ENCODE peak calls at places on chromosomes 1 and 21, in seven cellular contexts. P, F, A, I, U, S and K are unnamed samples.

GRCh38 chr1:66517959-66518358 is 16.0 kb upstream of the SGIP1 start:
- DNase-seq in A (no peak), I (no peak), P (no peak), U (no peak), F (no peak), S (no peak), K (no peak)

GRCh38 chr1:102879439-102879993 is 228.8 kb downstream of the COL11A1 start:
- DNase-seq in S (no peak), U (peak), I (no peak), A (peak), F (no peak), P (no peak), K (no peak)

GRCh38 chr1:5565281-5565680 is 426.9 kb downstream of the NPHP4 start:
- DNase-seq in A (no peak), P (no peak), I (no peak), U (no peak), F (no peak), S (no peak), K (no peak)

GRCh38 chr1:68429233-68429804 is 20.4 kb downstream of the RPE65 start:
- DNase-seq in I (no peak), P (no peak), U (no peak), S (no peak), A (no peak), F (no peak), K (no peak)

GRCh38 chr21:42171091-42172053 is 47.6 kb upstream of the ABCG1 start:
- DNase-seq in P (no peak), F (peak), A (peak), U (no peak), S (peak), I (no peak), K (no peak)

GRCh38 chr1:59083946-59084865 is 212.7 kb upstream of the FGGY start:
- DNase-seq in F (no peak), P (no peak), U (no peak), S (no peak), A (peak), I (no peak), K (peak)

GRCh38 chr1:227884370-227885134 is 63.2 kb downstream of the WNT9A start:
- DNase-seq in I (peak), P (peak), U (no peak), F (peak), S (no peak), A (no peak), K (no peak)

GRCh38 chr1:153699116-153699515 is 20.6 kb downstream of the NPR1 start:
- DNase-seq in I (no peak), U (no peak), A (peak), P (no peak), F (no peak), S (no peak), K (no peak)

GRCh38 chr1:22753396-22754083 is 42.9 kb downstream of the EPHB2 start:
- DNase-seq in S (no peak), A (no peak), I (peak), U (no peak), F (no peak), P (no peak), K (no peak)

GRCh38 chr21:33266784-33267135 is 593 bp downstream of the IL10RB start:
- DNase-seq in F (peak), I (no peak), U (no peak), A (no peak), P (peak), S (no peak), K (peak)

GRCh38 chr1:38786040-38786436 is 73.5 kb downstream of the RRAGC start:
- DNase-seq in U (no peak), P (no peak), S (no peak), F (no peak), A (no peak), I (no peak), K (no peak)

GRCh38 chr1:157948547-157949152 is 44.8 kb upstream of the KIRREL1 start:
- DNase-seq in S (peak), A (peak), F (no peak), P (peak), I (no peak), U (no peak), K (peak)

GRCh38 chr1:35062518-35063196 is 16.5 kb upstream of the ZMYM1 start:
- DNase-seq in I (no peak), A (peak), F (no peak), P (no peak), U (no peak), S (peak), K (no peak)

GRCh38 chr1:111346089-111346885 is 55.6 kb downstream of the CHIA start:
- DNase-seq in U (no peak), F (peak), A (peak), I (peak), S (peak), P (peak), K (peak)

GRCh38 chr1:50645147-50645546 is 221.9 kb upstream of the DMRTA2 start:
- DNase-seq in U (no peak), F (no peak), I (no peak), P (no peak), A (no peak), S (no peak), K (no peak)

GRCh38 chr1:39501666-39502065 is 10.2 kb downstream of the BMP8A start:
- DNase-seq in U (no peak), A (peak), P (no peak), S (no peak), I (no peak), F (no peak), K (no peak)

GRCh38 chr1:19310061-19310460 is 1.9 kb downstream of the AKR7A2 start:
- DNase-seq in I (no peak), A (no peak), S (no peak), U (no peak), P (no peak), F (no peak), K (no peak)

GRCh38 chr1:200302192-200302892 is 107.5 kb downstream of the ZNF281 start:
- DNase-seq in U (no peak), A (peak), P (peak), S (peak), I (no peak), F (peak), K (peak)

GRCh38 chr1:97053275-97053674 is 331.7 kb downstream of the PTBP2 start:
- DNase-seq in I (no peak), A (no peak), U (no peak), S (no peak), F (no peak), P (no peak), K (no peak)

GRCh38 chr1:97046765-97047411 is 325.3 kb downstream of the PTBP2 start:
- DNase-seq in I (no peak), F (no peak), P (no peak), U (no peak), S (no peak), A (no peak), K (no peak)

GRCh38 chr1:97051823-97052222 is 330.2 kb downstream of the PTBP2 start:
- DNase-seq in A (no peak), S (no peak), U (no peak), F (no peak), I (no peak), P (no peak), K (no peak)

GRCh38 chr1:97047412-97047793 is 325.8 kb downstream of the PTBP2 start:
- DNase-seq in F (no peak), P (no peak), S (no peak), A (no peak), U (no peak), I (no peak), K (no peak)

GRCh38 chr1:97050501-97050900 is 328.9 kb downstream of the PTBP2 start:
- DNase-seq in I (no peak), U (no peak), A (no peak), P (no peak), S (peak), F (no peak), K (no peak)
- TF ChIP-seq CTCF in I (peak), U (peak), A (no peak), P (peak), S (peak), F (no peak), K (no peak)

DNA sequence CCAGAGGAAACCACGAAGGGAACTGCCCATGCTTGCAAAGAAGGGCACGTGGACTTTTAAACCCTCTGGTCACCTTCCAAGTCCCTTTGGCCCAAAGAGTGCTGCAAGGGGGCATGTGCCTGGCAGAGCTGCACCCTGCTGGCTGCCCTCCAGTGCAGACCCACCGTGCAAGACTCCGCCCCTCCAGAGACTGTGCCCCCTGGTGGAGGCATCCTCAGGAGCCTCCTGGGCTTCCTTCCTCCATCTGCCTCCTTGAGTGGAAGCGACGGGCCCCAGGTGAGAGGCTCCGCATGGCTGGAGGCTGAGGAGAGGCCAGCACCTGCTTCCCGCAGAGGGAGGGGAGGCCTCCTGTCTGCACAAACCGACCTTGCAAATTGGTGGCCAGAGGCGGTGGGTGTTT is 100.7 kb downstream of the CRYAA start:
- DNase-seq in F (no peak), P (peak), I (no peak), S (peak), A (no peak), U (no peak), K (peak)
- TF ChIP-seq CTCF in F (no peak), P (peak), I (no peak), S (no peak), A (no peak), U (no peak), K (peak)

DNA sequence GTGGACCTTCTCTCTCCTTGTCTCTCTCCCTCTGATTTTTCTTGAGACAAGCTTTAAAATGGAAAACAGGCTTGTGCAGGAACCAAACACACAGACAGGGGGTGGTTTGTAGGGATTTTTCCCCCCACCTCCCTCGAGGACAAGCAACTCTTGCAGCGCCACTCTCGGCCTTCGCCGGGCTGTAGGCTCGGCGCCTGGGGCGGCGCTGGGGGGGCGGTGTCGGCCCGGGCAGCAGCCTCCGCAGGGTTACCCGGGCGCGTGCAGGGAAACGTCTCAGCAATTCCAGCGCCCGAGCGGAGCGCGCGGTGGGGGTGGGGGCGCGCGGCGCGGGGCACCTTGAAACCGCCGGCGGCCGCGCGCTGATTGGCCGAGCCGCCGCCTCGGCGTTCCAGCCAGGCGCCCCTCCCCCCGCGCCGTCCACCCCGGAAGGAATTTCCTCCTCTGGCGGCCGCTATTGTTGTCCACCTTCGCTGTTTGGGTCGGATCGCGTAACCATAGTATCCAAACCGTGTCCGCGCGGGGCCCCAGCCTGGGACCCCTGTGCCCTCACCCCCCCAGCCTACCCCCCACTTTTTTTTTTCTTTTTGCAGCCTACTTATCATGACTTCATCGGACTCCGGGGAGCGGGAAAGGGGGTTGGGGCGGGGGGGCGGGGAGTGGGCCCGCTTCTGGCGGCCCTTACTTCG is 59.8 kb upstream of the ACOT11 start:
- DNase-seq in U (peak), S (peak), A (peak), F (peak), I (peak), P (peak), K (peak)
- TF ChIP-seq CTCF in U (no peak), S (no peak), A (no peak), F (no peak), I (no peak), P (no peak), K (peak)

DNA sequence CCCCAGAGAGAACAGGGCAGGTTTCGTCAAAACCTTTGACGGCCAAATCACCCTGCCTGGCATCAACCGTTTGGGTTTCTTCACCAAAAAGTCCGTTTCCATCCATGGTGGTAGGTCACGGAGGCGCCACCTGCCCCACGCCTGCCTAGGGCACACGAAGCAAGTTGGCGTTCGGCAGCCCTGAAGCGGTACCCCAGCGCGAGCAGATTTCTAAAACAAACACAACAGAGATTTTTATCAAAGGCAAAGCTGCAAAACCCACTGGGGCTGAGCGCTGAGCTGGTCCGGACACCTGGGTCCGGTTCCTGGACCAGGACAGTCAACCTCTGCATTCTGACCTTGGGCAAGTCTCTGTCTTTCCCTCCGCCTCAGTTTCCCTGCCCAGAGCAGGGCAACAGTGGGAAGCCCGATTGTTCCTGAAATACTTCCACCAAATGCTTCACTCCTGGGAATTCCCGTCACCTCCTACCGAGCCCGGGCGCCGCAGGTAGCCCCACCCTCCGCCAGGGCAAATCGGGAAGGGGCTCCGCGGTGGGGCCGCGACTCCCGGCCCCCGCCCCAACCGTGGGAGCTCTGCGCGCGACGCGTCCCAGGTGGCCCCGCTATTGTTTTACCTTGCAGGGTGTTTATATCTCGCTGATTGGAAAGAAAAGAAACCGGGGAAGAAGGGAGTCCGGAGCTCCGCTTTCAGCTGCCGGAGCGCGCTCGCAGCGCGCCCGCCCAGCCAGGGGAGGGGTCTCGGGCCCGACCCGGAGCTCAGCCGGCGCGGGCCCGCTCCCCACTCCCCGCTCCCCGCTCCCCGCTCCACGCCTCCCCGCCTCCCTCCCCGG is 571 bp downstream of the IGSF3 start:
- DNase-seq in I (no peak), F (peak), U (no peak), P (peak), A (no peak), S (peak), K (peak)
- TF ChIP-seq CTCF in I (no peak), F (no peak), U (no peak), P (no peak), A (no peak), S (no peak), K (no peak)

DNA sequence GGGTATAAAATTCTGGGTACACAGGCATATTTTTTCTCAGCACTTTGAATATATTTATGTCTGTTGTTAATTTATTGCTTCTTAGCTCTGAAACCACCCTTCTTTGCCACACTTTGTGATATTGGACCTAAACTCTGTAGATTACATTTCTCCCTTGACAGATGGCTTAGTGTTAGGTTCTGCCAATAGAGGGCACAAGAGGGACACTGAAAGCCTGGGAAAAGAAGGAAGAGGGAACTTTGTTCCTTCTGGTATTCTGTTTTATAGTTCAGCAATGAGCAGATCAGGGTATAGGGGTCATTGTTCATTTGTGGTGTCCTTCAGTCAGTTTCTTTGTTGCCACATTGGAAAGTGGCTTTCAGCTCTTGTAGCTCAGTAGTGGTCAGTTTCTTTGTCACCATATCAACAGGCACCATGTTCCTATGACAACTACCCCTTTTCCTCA is 423.5 kb upstream of the PROX1 start:
- DNase-seq in S (peak), I (no peak), F (no peak), U (no peak), P (no peak), A (peak), K (no peak)
- TF ChIP-seq CTCF in S (peak), I (no peak), F (peak), U (peak), P (peak), A (peak), K (no peak)

GRCh38 chr1:118371612-118372011 is 186.6 kb upstream of the SPAG17 start:
- DNase-seq in S (no peak), P (no peak), I (no peak), U (no peak), A (no peak), F (no peak), K (no peak)
- TF ChIP-seq CTCF in S (no peak), P (no peak), I (no peak), U (no peak), A (no peak), F (no peak), K (no peak)

GRCh38 chr1:248873409-248873992 is 14.6 kb upstream of the ZNF692 start:
- DNase-seq in I (peak), U (peak), F (peak), S (peak), A (peak), P (peak), K (peak)
- TF ChIP-seq CTCF in I (peak), U (no peak), F (no peak), S (no peak), A (no peak), P (no peak), K (no peak)